ENCODE peak calls at places on chromosomes 1 and 21, in five cellular contexts. S is cardiac muscle cell; D is effector memory CD4-positive, alpha-beta T cell; G is right lobe of liver; C is aorta. P is an unnamed sample. For H3K4me1, the result is how much of the 10 kb centered on the place peaks cover.

GRCh38 chr1:97093742-97094141 is 372.2 kb downstream of the PTBP2 start:
- DNase-seq in S (no peak), G (no peak), C (no peak), D (no peak), P (no peak)

GRCh38 chr1:17890056-17890814 is 135.1 kb downstream of the ACTL8 start:
- DNase-seq in S (no peak), D (no peak), G (no peak), C (no peak), P (no peak)

GRCh38 chr1:16980473-16981268 is at the start of gene MFAP2:
- DNase-seq in G (no peak), D (no peak), S (peak), C (no peak), P (no peak)

GRCh38 chr1:223227486-223228196 is 84.6 kb upstream of the TLR5 start:
- DNase-seq in S (no peak), D (no peak), G (no peak), C (no peak), P (no peak)

GRCh38 chr21:29657228-29657989 is 282.4 kb downstream of the GRIK1 start:
- DNase-seq in D (no peak), C (no peak), S (no peak), G (no peak), P (no peak)

GRCh38 chr1:205014772-205015171 is 28.2 kb upstream of the CNTN2 start:
- DNase-seq in D (no peak), G (no peak), S (no peak), C (no peak), P (no peak)

GRCh38 chr1:116448785-116449385 is 75.8 kb downstream of the ATP1A1 start:
- DNase-seq in G (no peak), C (peak), S (no peak), D (no peak), P (no peak)

GRCh38 chr1:233668725-233669294 is 54.9 kb downstream of the KCNK1 start:
- DNase-seq in C (no peak), S (no peak), G (no peak), D (no peak), P (no peak)

GRCh38 chr1:202049129-202049528 is 38.7 kb downstream of the ELF3 start:
- DNase-seq in D (no peak), G (no peak), C (no peak), S (peak), P (no peak)

GRCh38 chr1:13759072-13759471 is 59.1 kb downstream of the PRDM2 start:
- DNase-seq in G (no peak), D (no peak), C (no peak), S (no peak), P (no peak)

GRCh38 chr1:13731897-13732296 is 31.9 kb downstream of the PRDM2 start:
- DNase-seq in D (no peak), G (no peak), C (no peak), S (no peak), P (no peak)

GRCh38 chr1:162822391-162823200 is 32.1 kb downstream of the HSD17B7 start:
- DNase-seq in S (peak), G (peak), D (no peak), C (peak), P (no peak)

GRCh38 chr1:207825719-207826556 is 74.1 kb downstream of the CD46 start:
- DNase-seq in G (peak), S (no peak), D (peak), C (peak), P (peak)

GRCh38 chr1:236147068-236147467 is 4.7 kb downstream of the GPR137B start:
- DNase-seq in D (no peak), S (no peak), G (no peak), C (peak), P (no peak)

GRCh38 chr1:21384620-21385019 is 55.3 kb upstream of the NBPF3 start:
- DNase-seq in G (no peak), D (no peak), C (no peak), S (no peak), P (no peak)

GRCh38 chr1:46175243-46175642 is 356 bp downstream of the TSPAN1 start:
- DNase-seq in C (no peak), G (no peak), S (no peak), D (no peak), P (no peak)

GRCh38 chr1:24369199-24369598 is 44.4 kb downstream of the STPG1 start:
- DNase-seq in G (no peak), S (no peak), C (no peak), D (no peak), P (no peak)

GRCh38 chr1:91883470-91883869 is 2.5 kb downstream of the TGFBR3 start:
- DNase-seq in S (peak), C (no peak), D (no peak), G (no peak), P (no peak)

GRCh38 chr1:198749279-198749678 is 110.4 kb downstream of the PTPRC start:
- DNase-seq in S (no peak), G (no peak), C (no peak), D (no peak), P (no peak)

GRCh38 chr1:160807242-160807641 is 11.3 kb downstream of the LY9 start:
- DNase-seq in D (no peak), S (no peak), C (no peak), G (no peak), P (no peak)

GRCh38 chr1:176533020-176533419 is 70.0 kb downstream of the PAPPA2 start:
- DNase-seq in G (no peak), C (no peak), S (no peak), D (no peak), P (no peak)

GRCh38 chr1:209397910-209398309 is 185.6 kb upstream of the CAMK1G start:
- DNase-seq in C (no peak), D (no peak), S (no peak), G (no peak), P (no peak)

GRCh38 chr21:38315155-38315554 is 58.4 kb downstream of the KCNJ15 start:
- DNase-seq in D (no peak), S (no peak), C (no peak), G (no peak), P (no peak)
- H3K4me1 ChIP-seq in D (under half), S (under half), C (under half), G (under half), P (under half)

DNA sequence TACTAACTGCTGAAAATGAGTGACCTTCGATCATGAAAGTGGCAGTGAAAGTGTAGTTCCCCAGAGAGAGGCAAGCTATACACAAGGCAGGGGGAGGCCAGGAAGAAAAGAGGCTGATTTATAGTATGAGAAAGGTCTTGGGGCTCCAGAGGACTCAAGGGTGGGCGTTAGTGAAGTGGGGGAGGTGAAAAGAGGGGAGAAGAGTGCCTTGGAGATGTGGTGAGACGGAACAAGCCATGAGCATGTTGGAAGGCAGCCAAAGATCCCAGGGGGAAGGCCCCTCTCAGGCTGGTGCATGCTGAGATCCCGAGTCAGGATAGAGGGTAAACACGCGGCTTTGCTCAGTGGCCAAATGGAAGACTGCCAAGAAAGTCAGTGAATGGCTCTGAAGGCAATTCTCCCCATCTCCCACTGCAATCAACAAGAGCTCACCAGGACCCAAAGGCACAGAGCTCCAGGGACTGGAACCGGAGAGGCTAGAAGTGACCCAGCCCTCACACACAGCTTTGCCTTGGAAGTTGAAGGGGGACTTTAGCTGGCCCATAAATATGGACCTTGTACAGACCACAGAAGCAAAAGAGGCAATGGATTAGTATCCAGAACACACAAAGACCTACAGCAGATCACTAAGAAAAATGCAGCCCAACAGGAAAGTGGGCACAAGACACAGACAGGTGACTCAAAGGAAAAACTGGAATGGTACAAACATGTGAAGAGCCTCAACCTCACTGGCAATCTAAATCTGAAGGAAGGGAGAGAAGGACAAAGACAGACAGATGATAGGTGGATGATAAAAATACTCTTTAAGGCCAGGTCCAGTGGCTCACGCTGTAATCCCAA is 49.6 kb downstream of the HSF2BP start:
- DNase-seq in C (peak), D (no peak), S (peak), G (peak), P (no peak)
- H3K27ac ChIP-seq in C (no peak), D (no peak), S (no peak), G (no peak), P (no peak)

DNA sequence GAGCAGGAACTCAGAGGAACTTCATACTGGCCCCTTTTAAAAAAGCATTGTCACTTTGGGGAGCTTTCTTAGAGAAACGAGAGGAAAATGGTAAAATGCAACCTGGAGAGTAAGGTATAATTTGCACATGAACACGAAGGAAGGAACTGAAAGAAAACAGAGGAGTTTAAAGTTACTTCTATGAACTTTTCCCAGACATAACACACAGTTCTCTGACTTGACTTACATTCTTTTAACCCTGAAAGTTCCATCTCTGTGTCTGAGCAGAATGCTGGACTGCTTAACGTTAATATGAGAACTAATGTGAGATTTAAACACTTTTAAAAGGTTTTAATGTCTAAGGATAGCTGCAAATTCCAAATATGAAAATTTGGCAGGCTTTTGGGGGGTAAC is 102.3 kb downstream of the NFIA start:
- DNase-seq in C (no peak), D (no peak), S (no peak), G (no peak), P (no peak)
- H3K4me1 ChIP-seq in C (under half), D (under half), S (under half), G (under half), P (under half)

GRCh38 chr1:1324084-1324523 is 356 bp downstream of the INTS11 start:
- DNase-seq in D (no peak), G (no peak), C (no peak), S (no peak), P (no peak)
- H3K27ac ChIP-seq in D (peak), G (peak), C (no peak), S (no peak), P (peak)

DNA sequence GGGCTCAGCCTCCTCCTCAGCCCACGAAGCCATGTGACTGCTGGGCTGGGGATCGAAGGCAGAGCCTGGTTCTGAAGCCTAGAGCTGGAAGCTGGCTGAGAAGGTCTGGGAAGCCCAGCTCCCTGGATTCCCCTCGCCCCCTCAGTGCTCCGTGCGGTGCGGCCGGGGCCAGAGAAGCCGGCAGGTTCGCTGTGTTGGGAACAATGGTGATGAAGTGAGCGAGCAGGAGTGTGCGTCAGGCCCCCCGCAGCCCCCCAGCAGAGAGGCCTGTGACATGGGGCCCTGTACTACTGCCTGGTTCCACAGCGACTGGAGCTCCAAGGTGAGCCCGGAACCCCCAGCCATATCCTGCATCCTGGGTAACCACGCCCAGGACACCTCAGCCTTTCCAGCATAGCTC is 9.1 kb downstream of the ADAMTSL4 start:
- DNase-seq in S (no peak), D (no peak), C (peak), G (no peak), P (no peak)
- H3K4me1 ChIP-seq in S (under half), D (under half), C (under half), G (under half), P (under half)

DNA sequence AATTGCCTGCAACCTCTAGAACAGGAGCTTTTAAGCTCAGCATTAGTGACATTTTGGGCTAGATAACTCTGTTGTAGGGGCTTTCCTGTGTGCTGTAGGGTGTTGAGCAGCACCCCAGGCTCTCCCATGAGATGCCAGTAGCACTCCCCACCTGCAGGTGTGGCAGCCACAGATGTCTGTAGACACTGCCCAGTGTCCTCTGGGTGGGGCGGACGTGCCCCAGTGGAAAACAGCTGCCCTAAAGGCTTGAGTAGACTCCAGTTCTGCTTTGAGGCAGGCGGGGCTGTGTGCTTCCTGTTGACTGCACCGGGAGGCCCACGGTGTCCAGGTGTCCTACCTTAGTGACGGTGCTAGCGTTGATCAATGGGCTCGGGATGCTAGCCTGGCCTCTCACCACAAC is 16.9 kb upstream of the PWP2 start:
- DNase-seq in D (no peak), S (no peak), C (no peak), G (no peak), P (peak)
- H3K27ac ChIP-seq in D (peak), S (no peak), C (no peak), G (no peak), P (peak)

DNA sequence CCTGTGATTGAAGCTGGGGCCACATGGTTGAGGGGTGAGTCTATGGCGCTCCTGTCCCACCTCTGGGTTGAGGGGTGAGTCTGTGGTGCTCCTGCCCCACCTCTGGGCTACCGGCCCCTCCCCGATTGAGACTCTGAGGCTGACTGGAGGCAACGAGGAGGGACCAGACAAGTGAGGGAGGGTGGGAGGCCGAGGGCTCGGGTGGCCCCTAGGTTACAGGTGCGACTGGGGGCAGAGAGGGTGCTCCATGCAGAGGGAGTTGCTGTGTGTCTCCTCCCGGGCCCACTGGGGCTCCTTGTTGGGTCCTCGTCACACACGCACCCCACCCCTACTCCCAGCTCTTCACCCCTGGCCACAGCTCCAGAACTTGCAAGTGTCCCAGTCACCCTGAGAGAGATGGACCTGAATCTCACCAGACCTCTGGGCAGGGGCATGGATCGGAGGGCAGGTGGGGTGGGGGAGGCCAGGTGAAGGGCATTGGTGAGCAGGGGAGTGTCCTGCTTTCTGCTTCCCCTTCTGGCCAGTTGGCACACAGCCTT is 12.8 kb downstream of the LDLRAP1 start:
- DNase-seq in C (no peak), D (no peak), S (no peak), G (no peak), P (no peak)
- H3K4me1 ChIP-seq in C (under half), D (half or more), S (under half), G (under half), P (half or more)

GRCh38 chr1:110197905-110198629 is 12.0 kb upstream of the KCNC4 start:
- DNase-seq in C (no peak), G (no peak), S (no peak), D (no peak), P (no peak)

GRCh38 chr1:110196917-110197782 is 13.0 kb upstream of the KCNC4 start:
- DNase-seq in G (no peak), S (peak), D (peak), C (no peak), P (peak)

GRCh38 chr1:110198746-110199145 is 11.4 kb upstream of the KCNC4 start:
- DNase-seq in G (no peak), D (no peak), S (no peak), C (no peak), P (no peak)

GRCh38 chr1:110192541-110192940 is 17.6 kb upstream of the KCNC4 start:
- DNase-seq in G (no peak), C (no peak), S (no peak), D (no peak), P (no peak)

GRCh38 chr1:110195196-110195595 is 14.9 kb upstream of the KCNC4 start:
- DNase-seq in C (no peak), D (no peak), S (no peak), G (no peak), P (no peak)
- H3K27ac ChIP-seq in C (no peak), D (no peak), S (no peak), G (no peak), P (no peak)

P was measured in CD4-positive, CD25-positive, alpha-beta regulatory T cell.